ENCODE peak calls at places on chromosome 11, in eight cellular contexts. O is right lobe of liver, C is A549, R is adrenal gland, D is uterus, M is IMR-90, V is sigmoid colon, L is esophagus squamous epithelium. B is an unnamed sample.

GRCh38 chr11:612201-612960 is 3.4 kb downstream of the IRF7 start:
- DNase-seq in O (peak), C (peak), R (no peak), D (peak), M (peak), V (no peak), L (no peak), B (no peak)

GRCh38 chr11:70715166-70715565 is 316.8 kb downstream of the CTTN start:
- DNase-seq in O (no peak), C (no peak), R (no peak), D (no peak), M (no peak), V (no peak), L (no peak), B (no peak)

GRCh38 chr11:17496406-17496805 is 19.8 kb upstream of the ABCC8 start:
- DNase-seq in O (no peak), C (no peak), R (no peak), D (no peak), M (no peak), V (no peak), L (no peak), B (no peak)

GRCh38 chr11:65184146-65184545 is 2.4 kb downstream of the CAPN1 start:
- DNase-seq in O (peak), C (no peak), R (no peak), D (no peak), M (no peak), V (no peak), L (no peak), B (no peak)

GRCh38 chr11:100459791-100460190 is 227.3 kb upstream of the ARHGAP42 start:
- DNase-seq in O (no peak), C (no peak), R (no peak), D (no peak), M (no peak), V (no peak), L (no peak), B (no peak)

GRCh38 chr11:113106507-113106906 is 145.3 kb downstream of the NCAM1 start:
- DNase-seq in O (no peak), C (no peak), R (no peak), D (no peak), M (peak), V (no peak), L (no peak), B (no peak)

GRCh38 chr11:20627026-20627425 is 27.6 kb downstream of the SLC6A5 start:
- DNase-seq in O (no peak), C (no peak), R (no peak), D (no peak), M (no peak), V (no peak), L (no peak), B (no peak)

GRCh38 chr11:13238879-13239514 is 38.6 kb upstream of the BMAL1 start:
- DNase-seq in O (peak), C (peak), R (peak), D (no peak), M (peak), V (no peak), L (no peak), B (no peak)

GRCh38 chr11:68261749-68262543 is 9.8 kb downstream of the C11orf24 start:
- DNase-seq in O (peak), C (no peak), R (no peak), D (no peak), M (no peak), V (no peak), L (no peak), B (no peak)
- TF ChIP-seq POLR2A in O (no peak), C (no peak), R (no peak), D (no peak), M (no peak), V (no peak), L (no peak), B (no peak)

GRCh38 chr11:2448661-2449547 is 4.1 kb downstream of the KCNQ1 start:
- DNase-seq in O (peak), C (no peak), R (no peak), D (no peak), M (no peak), V (no peak), L (no peak), B (no peak)

GRCh38 chr11:2447253-2447950 is 2.6 kb downstream of the KCNQ1 start:
- DNase-seq in O (peak), C (no peak), R (peak), D (no peak), M (no peak), V (no peak), L (no peak), B (no peak)

GRCh38 chr11:2446590-2447252 is 1.9 kb downstream of the KCNQ1 start:
- DNase-seq in O (peak), C (no peak), R (no peak), D (no peak), M (no peak), V (no peak), L (no peak), B (no peak)

GRCh38 chr11:2449548-2450320 is 4.9 kb downstream of the KCNQ1 start:
- DNase-seq in O (no peak), C (no peak), R (no peak), D (no peak), M (no peak), V (no peak), L (no peak), B (no peak)

DNA sequence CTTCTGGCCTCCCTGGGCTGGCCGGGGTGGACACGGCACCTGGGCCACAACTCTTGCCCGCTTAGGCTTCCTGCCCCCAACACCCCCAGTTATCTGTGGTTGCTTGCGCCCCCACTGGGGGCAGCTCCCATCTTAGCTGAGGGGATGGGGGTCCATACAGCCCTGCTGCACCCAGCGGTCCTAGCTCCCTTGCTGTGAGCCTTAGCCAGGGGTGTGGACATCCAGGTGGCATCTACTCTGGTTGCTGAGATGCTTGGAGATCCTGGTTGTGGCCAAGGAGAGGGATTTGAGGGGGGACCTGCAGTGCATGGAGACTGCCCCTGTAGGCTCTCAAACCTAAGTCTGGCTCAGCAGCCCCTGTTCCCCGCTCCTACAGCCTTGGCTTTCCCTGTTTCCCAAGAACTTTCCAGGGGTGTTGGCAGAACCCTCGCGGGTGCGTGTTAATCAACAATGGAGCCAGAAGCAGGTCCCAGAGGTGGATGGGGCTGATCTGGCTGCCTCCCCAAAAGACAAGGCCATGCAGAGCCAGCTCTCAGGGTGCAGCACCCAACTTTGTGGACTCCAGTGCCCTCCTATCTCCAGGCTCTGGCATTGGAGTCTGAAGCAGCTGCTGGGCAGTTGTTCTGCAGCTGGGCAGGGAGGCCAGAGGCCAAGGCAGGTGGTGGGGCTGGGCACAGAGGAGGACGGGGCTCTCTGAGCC is 3.3 kb downstream of the KCNQ1 start:
- DNase-seq in O (peak), C (no peak), R (no peak), D (no peak), M (no peak), V (no peak), L (no peak), B (no peak)
- TF ChIP-seq CTCF in O (no peak), C (no peak), R (no peak), D (no peak), M (no peak), V (no peak), L (no peak), B (no peak)

GRCh38 chr11:67466367-67466766 is 2.7 kb downstream of the TMEM134 start:
- DNase-seq in O (no peak), C (no peak), R (no peak), D (no peak), M (no peak), V (no peak), L (no peak), B (no peak)

GRCh38 chr11:67465190-67465522 is 3.9 kb downstream of the TMEM134 start:
- DNase-seq in O (no peak), C (peak), R (no peak), D (no peak), M (no peak), V (no peak), L (no peak), B (no peak)

GRCh38 chr11:67463680-67464410 is 5.2 kb downstream of the TMEM134 start:
- DNase-seq in O (peak), C (peak), R (peak), D (peak), M (no peak), V (peak), L (no peak), B (no peak)

GRCh38 chr11:67463186-67463585 is 5.9 kb downstream of the TMEM134 start:
- DNase-seq in O (no peak), C (no peak), R (no peak), D (no peak), M (no peak), V (no peak), L (no peak), B (no peak)

DNA sequence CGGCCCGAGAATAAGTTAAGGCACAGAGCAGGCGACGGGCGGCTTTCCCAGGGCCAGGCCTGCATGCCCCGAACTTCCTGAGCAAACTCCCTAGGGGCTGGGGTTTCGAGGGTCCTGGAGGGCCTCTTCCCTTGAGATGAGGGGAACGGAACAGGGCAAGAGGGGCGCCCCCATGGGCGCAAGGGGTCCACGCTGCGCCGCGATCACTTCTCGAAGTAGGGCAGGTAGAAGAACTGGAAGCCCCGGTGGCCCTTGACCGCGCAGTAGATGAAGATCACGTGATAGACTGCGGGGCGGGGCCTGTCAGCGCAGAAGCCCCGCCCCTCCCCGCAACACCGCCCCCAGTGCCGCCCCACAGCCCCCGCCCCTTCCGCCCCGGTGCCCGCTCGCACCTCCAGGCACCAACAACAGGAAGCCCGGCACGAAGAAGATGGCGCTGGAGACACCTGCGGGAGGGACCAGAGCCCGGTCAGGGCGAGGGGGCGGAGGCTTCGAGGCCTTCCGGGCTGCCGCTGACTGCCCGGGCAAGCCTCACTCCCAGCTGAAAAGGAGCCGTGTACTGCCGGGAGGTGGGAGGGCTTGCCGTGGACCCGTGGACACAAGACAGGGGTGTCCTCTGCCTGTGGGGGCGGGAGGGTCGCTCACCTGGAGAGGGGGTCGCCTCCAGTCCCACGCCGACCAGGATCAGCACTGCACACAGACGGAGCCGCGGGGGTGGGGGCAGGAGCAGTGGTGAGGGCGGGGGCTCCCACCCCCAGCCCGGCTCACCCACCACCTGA is 4.5 kb downstream of the TMEM134 start:
- DNase-seq in O (peak), C (peak), R (peak), D (peak), M (peak), V (peak), L (peak), B (peak)
- TF ChIP-seq POLR2A in O (peak), C (peak), R (no peak), D (peak), M (no peak), V (no peak), L (no peak), B (peak)

DNA sequence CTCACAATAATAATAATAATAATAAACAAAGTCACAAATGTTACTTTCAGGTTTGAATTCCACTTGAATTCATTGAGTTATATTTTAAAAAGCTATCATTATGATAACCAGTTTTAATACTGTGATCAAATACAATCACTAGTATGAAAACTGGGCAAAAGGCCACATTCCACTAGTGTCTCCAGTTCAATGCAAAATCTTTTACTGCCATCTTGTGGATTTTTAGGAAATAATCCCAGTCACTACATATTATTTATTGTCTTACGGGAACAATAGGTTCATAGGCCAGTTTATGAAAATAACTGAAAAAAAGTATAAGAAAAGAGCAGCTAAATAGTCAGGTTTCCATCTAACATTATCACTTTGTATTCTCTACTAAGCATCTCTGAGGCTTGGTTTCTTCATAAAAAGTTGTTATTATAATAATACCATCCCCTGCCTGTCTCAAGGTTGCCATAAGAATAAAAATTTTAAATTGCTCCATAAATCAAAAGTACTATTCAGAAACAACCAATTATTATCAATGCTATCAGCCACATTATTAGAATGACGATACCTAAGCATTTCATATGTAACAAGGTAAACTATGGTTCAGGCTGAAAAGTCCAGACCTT is 533.9 kb upstream of the CCDC90B start:
- DNase-seq in O (no peak), C (peak), R (no peak), D (no peak), M (peak), V (no peak), L (no peak), B (peak)
- TF ChIP-seq CTCF in O (peak), C (peak), R (peak), D (peak), M (peak), V (peak), L (peak), B (peak)

GRCh38 chr11:78188012-78188808 is at the start of gene KCTD21:
- DNase-seq in O (peak), C (peak), R (peak), D (peak), M (peak), V (peak), L (peak), B (peak)
- TF ChIP-seq POLR2A in O (peak), C (peak), R (peak), D (peak), M (peak), V (peak), L (no peak), B (peak)

DNA sequence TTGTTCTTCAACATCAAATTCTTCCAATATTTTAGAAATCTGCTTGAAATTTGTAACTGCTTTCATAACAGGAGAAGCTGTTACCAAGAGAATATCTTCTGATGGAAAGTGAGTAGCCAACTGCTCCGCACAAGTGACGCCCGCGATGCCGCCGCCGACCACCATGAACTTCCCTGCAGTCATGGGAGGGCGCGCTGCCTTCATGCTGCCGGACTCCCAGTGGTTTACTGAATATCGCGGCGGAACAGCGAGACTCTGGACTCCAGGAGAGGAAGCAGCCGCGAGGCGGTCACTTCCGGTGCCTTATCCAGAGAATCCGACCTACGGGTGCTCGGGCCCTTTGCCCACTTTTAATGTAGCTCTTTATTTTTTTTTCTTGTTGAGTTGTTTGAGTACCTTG is 190.6 kb downstream of the GUCY1A2 start:
- DNase-seq in O (no peak), C (no peak), R (no peak), D (no peak), M (no peak), V (no peak), L (no peak), B (no peak)
- TF ChIP-seq CTCF in O (no peak), C (no peak), R (no peak), D (no peak), M (no peak), V (no peak), L (no peak), B (no peak)

GRCh38 chr11:9089636-9090035 is 1.8 kb downstream of the SCUBE2 start:
- DNase-seq in O (no peak), C (no peak), R (no peak), D (no peak), M (no peak), V (no peak), L (no peak), B (no peak)
- TF ChIP-seq POLR2A in O (no peak), C (no peak), R (no peak), D (no peak), M (no peak), V (no peak), L (no peak), B (no peak)